ENCODE peak calls at places on chromosome 5, in seven cellular contexts. X is CD8-positive, alpha-beta T cell; V is posterior cingulate gyrus; N is neural crest cell; K is keratinocyte; P is HEK293T; A is central memory CD4-positive, alpha-beta T cell. L is an unnamed sample.
A peak's percentile ranks its signal among the peaks of the same experiment; 100 is the strongest.

GRCh38 chr5:179135006-179135405 is 74.8 kb downstream of the ZNF354C start:
- DNase-seq in X (no peak), V (no peak), N (no peak), K (no peak), P (no peak), A (no peak), L (no peak)

GRCh38 chr5:139698461-139699146 is 50.5 kb downstream of the CXXC5 start:
- DNase-seq in X (no peak), V (peak; percentile 82), N (peak; percentile 57), K (no peak), P (peak; percentile 53), A (no peak), L (peak; percentile 35)

GRCh38 chr5:52853573-52854163 is 66.0 kb downstream of the ITGA1 start:
- DNase-seq in X (no peak), V (no peak), N (no peak), K (no peak), P (no peak), A (no peak), L (no peak)

GRCh38 chr5:145818604-145819003 is 16.5 kb downstream of the PRELID2 start:
- DNase-seq in X (no peak), V (no peak), N (no peak), K (no peak), P (no peak), A (no peak), L (no peak)

GRCh38 chr5:95908799-95909198 is 52.9 kb downstream of the ELL2 start:
- DNase-seq in X (no peak), V (no peak), N (no peak), K (no peak), P (no peak), A (no peak), L (no peak)

GRCh38 chr5:50807661-50808060 is 141.2 kb downstream of the PARP8 start:
- DNase-seq in X (no peak), V (no peak), N (no peak), K (peak; percentile 56), P (no peak), A (no peak), L (no peak)

GRCh38 chr5:179267671-179268071 is 77.6 kb downstream of the ADAMTS2 start:
- DNase-seq in X (no peak), V (no peak), N (no peak), K (no peak), P (no peak), A (no peak), L (no peak)

GRCh38 chr5:142384014-142384413 is 59.2 kb upstream of the SPRY4 start:
- DNase-seq in X (no peak), V (no peak), N (no peak), K (no peak), P (no peak), A (no peak), L (no peak)

GRCh38 chr5:74837115-74837514 is 29.1 kb downstream of the FAM169A start:
- DNase-seq in X (no peak), V (no peak), N (no peak), K (no peak), P (no peak), A (no peak), L (no peak)

GRCh38 chr5:67897431-67897830 is 318.1 kb upstream of the PIK3R1 start:
- DNase-seq in X (no peak), V (no peak), N (no peak), K (peak; percentile 66), P (no peak), A (no peak), L (no peak)

GRCh38 chr5:177189416-177189815 is 55.8 kb downstream of the NSD1 start:
- DNase-seq in X (no peak), V (no peak), N (no peak), K (no peak), P (no peak), A (no peak), L (no peak)

GRCh38 chr5:6634327-6634713 is 1.1 kb downstream of the SRD5A1 start:
- DNase-seq in X (no peak), V (no peak), N (no peak), K (no peak), P (peak; percentile 17), A (no peak), L (no peak)

GRCh38 chr5:112238473-112238872 is 180.6 kb downstream of the EPB41L4A start:
- DNase-seq in X (no peak), V (no peak), N (no peak), K (no peak), P (no peak), A (no peak), L (peak; percentile 10)

GRCh38 chr5:157624144-157624543 is 28.1 kb downstream of the SOX30 start:
- DNase-seq in X (no peak), V (no peak), N (no peak), K (no peak), P (no peak), A (no peak), L (no peak)

GRCh38 chr5:73858054-73858453 is 232.1 kb downstream of the ARHGEF28 start:
- DNase-seq in X (no peak), V (no peak), N (no peak), K (no peak), P (no peak), A (no peak), L (no peak)

GRCh38 chr5:39148983-39149534 is 70.3 kb downstream of the FYB1 start:
- DNase-seq in X (no peak), V (no peak), N (no peak), K (no peak), P (no peak), A (peak; percentile 49), L (peak; percentile 40)

GRCh38 chr5:43154424-43154823 is 33.7 kb downstream of the ZNF131 start:
- DNase-seq in X (no peak), V (no peak), N (no peak), K (no peak), P (no peak), A (no peak), L (no peak)

GRCh38 chr5:115626444-115626823 is 598 bp upstream of the TMED7 start:
- DNase-seq in X (no peak), V (no peak), N (no peak), K (no peak), P (no peak), A (no peak), L (no peak)

GRCh38 chr5:160287378-160288051 is 24.8 kb downstream of the CCNJL start:
- DNase-seq in X (no peak), V (peak; percentile 47), N (peak; percentile 45), K (no peak), P (no peak), A (no peak), L (no peak)

GRCh38 chr5:122701640-122702523 is 73.0 kb upstream of the SNX2 start:
- DNase-seq in X (no peak), V (no peak), N (no peak), K (no peak), P (no peak), A (no peak), L (no peak)

GRCh38 chr5:138459311-138459710 is 6.0 kb upstream of the EGR1 start:
- DNase-seq in X (peak; percentile 53), V (no peak), N (no peak), K (no peak), P (no peak), A (peak; percentile 79), L (peak; percentile 95)

GRCh38 chr5:160020969-160021368 is 12.0 kb downstream of the TTC1 start:
- DNase-seq in X (no peak), V (no peak), N (no peak), K (no peak), P (no peak), A (no peak), L (no peak)

GRCh38 chr5:939368-939767 is 46.7 kb downstream of the TRIP13 start:
- DNase-seq in X (no peak), V (no peak), N (no peak), K (no peak), P (no peak), A (no peak), L (no peak)

GRCh38 chr5:86525623-86526022 is 92.1 kb upstream of the COX7C start:
- DNase-seq in X (no peak), V (no peak), N (no peak), K (no peak), P (no peak), A (no peak), L (no peak)

GRCh38 chr5:125317546-125317995 is 571.1 kb upstream of the ZNF608 start:
- DNase-seq in X (no peak), V (no peak), N (peak; percentile 16), K (no peak), P (no peak), A (no peak), L (no peak)

GRCh38 chr5:2038337-2039179 is 155.8 kb upstream of the IRX4 start:
- DNase-seq in X (peak; percentile 26), V (peak; percentile 53), N (peak; percentile 94), K (no peak), P (peak; percentile 82), A (peak; percentile 43), L (peak; percentile 61)

GRCh38 chr5:442335-443238 is at the start of gene EXOC3:
- DNase-seq in X (peak; percentile 48), V (peak; percentile 79), N (peak; percentile 70), K (no peak), P (peak; percentile 94), A (peak; percentile 66), L (peak; percentile 73)

GRCh38 chr5:125928663-125929062 is 494.5 kb upstream of the GRAMD2B start:
- DNase-seq in X (no peak), V (no peak), N (no peak), K (no peak), P (no peak), A (no peak), L (no peak)

GRCh38 chr5:141855265-141856029 is 22.8 kb downstream of the PCDH1 start:
- DNase-seq in X (no peak), V (peak; percentile 60), N (no peak), K (no peak), P (no peak), A (no peak), L (no peak)

GRCh38 chr5:120252839-120253238 is 211.3 kb upstream of the PRR16 start:
- DNase-seq in X (no peak), V (no peak), N (no peak), K (no peak), P (no peak), A (no peak), L (no peak)

GRCh38 chr5:115366223-115366622 is 69.8 kb upstream of the CCDC112 start:
- DNase-seq in X (no peak), V (no peak), N (no peak), K (peak; percentile 83), P (no peak), A (no peak), L (no peak)

GRCh38 chr5:17157294-17157693 is 60.1 kb upstream of the BASP1 start:
- DNase-seq in X (no peak), V (no peak), N (no peak), K (no peak), P (no peak), A (no peak), L (no peak)

GRCh38 chr5:178207183-178207916 is 3.0 kb downstream of the HNRNPAB start:
- DNase-seq in X (no peak), V (no peak), N (no peak), K (no peak), P (no peak), A (no peak), L (no peak)

GRCh38 chr5:158140120-158140778 is 281.3 kb upstream of the CLINT1 start:
- DNase-seq in X (no peak), V (no peak), N (no peak), K (no peak), P (no peak), A (no peak), L (no peak)

GRCh38 chr5:131109540-131110255 is 55.4 kb downstream of the HINT1 start:
- DNase-seq in X (no peak), V (no peak), N (peak; percentile 16), K (no peak), P (peak; percentile 32), A (peak; percentile 38), L (peak; percentile 42)

L was measured in immature natural killer cell.